ENCODE peak calls at places on chromosomes 11 and 22, in ten cellular contexts. H, F, U, X, J, B, W, P, O and V are unnamed samples.

GRCh38 chr11:8776209-8776608 is 93.6 kb downstream of the RPL27A start:
- DNase-seq in H (no peak), F (no peak), U (no peak), X (no peak), J (no peak), B (no peak), W (no peak), P (no peak), O (no peak), V (no peak)

GRCh38 chr11:61107888-61108287 is 5.6 kb downstream of the CD5 start:
- DNase-seq in H (no peak), F (no peak), U (no peak), X (no peak), J (no peak), B (no peak), W (no peak), P (no peak), O (no peak), V (no peak)

GRCh38 chr11:72789493-72790131 is 4.2 kb downstream of the STARD10 start:
- DNase-seq in H (no peak), F (no peak), U (no peak), X (no peak), J (no peak), B (no peak), W (peak; percentile 92), P (peak; percentile 52), O (no peak), V (peak; percentile 40)

GRCh38 chr11:14471127-14471526 is 28.5 kb downstream of the COPB1 start:
- DNase-seq in H (no peak), F (no peak), U (no peak), X (no peak), J (no peak), B (no peak), W (no peak), P (no peak), O (no peak), V (no peak)

GRCh38 chr22:29886601-29887000 is 3.6 kb downstream of the MTMR3 start:
- DNase-seq in H (no peak), F (no peak), U (no peak), X (no peak), J (no peak), B (no peak), W (no peak), P (no peak), O (no peak), V (no peak)

GRCh38 chr22:23984430-23984829 is 4.5 kb downstream of the GSTT2 start:
- DNase-seq in H (peak; percentile 48), F (no peak), U (peak; percentile 70), X (no peak), J (peak; percentile 32), B (no peak), W (peak; percentile 41), P (peak; percentile 38), O (no peak), V (peak; percentile 39)

GRCh38 chr11:119056397-119056999 is 507 bp downstream of the HYOU1 start:
- DNase-seq in H (no peak), F (peak; percentile 22), U (peak; percentile 40), X (peak; percentile 50), J (no peak), B (peak; percentile 23), W (peak; percentile 42), P (peak; percentile 3), O (peak; percentile 44), V (no peak)

GRCh38 chr11:16946477-16947282 is 67.5 kb downstream of the PLEKHA7 start:
- DNase-seq in H (no peak), F (no peak), U (no peak), X (no peak), J (no peak), B (no peak), W (no peak), P (no peak), O (no peak), V (no peak)

GRCh38 chr11:113162590-113162961 is 151.8 kb upstream of the TTC12 start:
- DNase-seq in H (no peak), F (no peak), U (no peak), X (no peak), J (no peak), B (peak; percentile 60), W (no peak), P (no peak), O (no peak), V (peak; percentile 36)

GRCh38 chr11:33930317-33931021 is 38.6 kb upstream of the LMO2 start:
- DNase-seq in H (no peak), F (no peak), U (no peak), X (no peak), J (no peak), B (no peak), W (no peak), P (no peak), O (no peak), V (peak; percentile 88)

GRCh38 chr11:64970731-64971151 is 1.2 kb downstream of the MAJIN start:
- DNase-seq in H (no peak), F (no peak), U (no peak), X (no peak), J (no peak), B (no peak), W (no peak), P (no peak), O (no peak), V (no peak)

GRCh38 chr22:48365386-48365785 is 1462.3 kb downstream of the BRD1 start:
- DNase-seq in H (no peak), F (no peak), U (no peak), X (no peak), J (no peak), B (no peak), W (no peak), P (no peak), O (no peak), V (no peak)

GRCh38 chr11:19345519-19345847 is 104.7 kb upstream of the E2F8 start:
- DNase-seq in H (no peak), F (no peak), U (no peak), X (no peak), J (no peak), B (peak; percentile 58), W (peak; percentile 43), P (no peak), O (peak; percentile 23), V (peak; percentile 31)

GRCh38 chr11:134252539-134253188 is 488 bp downstream of the THYN1 start:
- DNase-seq in H (no peak), F (no peak), U (peak; percentile 37), X (no peak), J (no peak), B (peak; percentile 25), W (peak; percentile 44), P (peak; percentile 57), O (peak; percentile 15), V (peak; percentile 65)

GRCh38 chr22:42848941-42849340 is 8.1 kb downstream of the ARFGAP3 start:
- DNase-seq in H (no peak), F (no peak), U (no peak), X (no peak), J (no peak), B (no peak), W (no peak), P (no peak), O (no peak), V (no peak)

GRCh38 chr22:24845036-24845918 is 39.3 kb downstream of the SGSM1 start:
- DNase-seq in H (no peak), F (no peak), U (no peak), X (no peak), J (no peak), B (no peak), W (peak; percentile 75), P (peak; percentile 9), O (no peak), V (peak; percentile 13)

GRCh38 chr11:35289821-35290220 is 129.5 kb downstream of the SLC1A2 start:
- DNase-seq in H (no peak), F (peak; percentile 10), U (no peak), X (no peak), J (no peak), B (no peak), W (peak; percentile 42), P (peak; percentile 60), O (no peak), V (peak; percentile 64)

GRCh38 chr22:25334091-25334490 is 114.7 kb downstream of the CRYBB2 start:
- DNase-seq in H (peak; percentile 36), F (no peak), U (peak; percentile 63), X (no peak), J (peak; percentile 5), B (peak; percentile 66), W (no peak), P (peak; percentile 16), O (peak; percentile 97), V (peak; percentile 40)

GRCh38 chr22:35959121-35959800 is 69.4 kb downstream of the RBFOX2 start:
- DNase-seq in H (no peak), F (no peak), U (no peak), X (no peak), J (no peak), B (no peak), W (no peak), P (no peak), O (no peak), V (no peak)

GRCh38 chr11:40338739-40339138 is 1120.7 kb downstream of the LRRC4C start:
- DNase-seq in H (no peak), F (no peak), U (no peak), X (no peak), J (no peak), B (no peak), W (peak; percentile 11), P (peak; percentile 80), O (no peak), V (peak; percentile 60)

GRCh38 chr11:69115586-69116560 is 39.9 kb upstream of the SMIM38 start:
- DNase-seq in H (no peak), F (no peak), U (no peak), X (no peak), J (no peak), B (no peak), W (no peak), P (no peak), O (no peak), V (no peak)

GRCh38 chr22:44003776-44004460 is 20.2 kb upstream of the PARVB start:
- DNase-seq in H (peak; percentile 7), F (no peak), U (no peak), X (no peak), J (no peak), B (no peak), W (no peak), P (no peak), O (peak; percentile 35), V (no peak)

GRCh38 chr11:119509277-119509841 is 86.4 kb upstream of the THY1 start:
- DNase-seq in H (no peak), F (no peak), U (no peak), X (no peak), J (no peak), B (no peak), W (no peak), P (peak; percentile 21), O (no peak), V (peak; percentile 18)

GRCh38 chr11:46322759-46323158 is 24.5 kb upstream of the DGKZ start:
- DNase-seq in H (peak; percentile 45), F (no peak), U (no peak), X (no peak), J (no peak), B (no peak), W (no peak), P (peak; percentile 35), O (no peak), V (peak; percentile 35)

GRCh38 chr11:118895093-118896039 is 11.7 kb downstream of the CXCR5 start:
- DNase-seq in H (no peak), F (no peak), U (peak; percentile 69), X (peak; percentile 69), J (no peak), B (no peak), W (no peak), P (no peak), O (no peak), V (no peak)

GRCh38 chr11:57513911-57514537 is 1.5 kb downstream of the SLC43A1 start:
- DNase-seq in H (no peak), F (no peak), U (no peak), X (no peak), J (no peak), B (peak; percentile 31), W (peak; percentile 43), P (peak; percentile 33), O (peak; percentile 47), V (peak; percentile 41)

GRCh38 chr22:43078522-43078921 is 10.7 kb downstream of the TTLL1 start:
- DNase-seq in H (no peak), F (no peak), U (no peak), X (no peak), J (no peak), B (no peak), W (no peak), P (no peak), O (no peak), V (no peak)

GRCh38 chr22:47171441-47172221 is 409.2 kb downstream of the TBC1D22A start:
- DNase-seq in H (no peak), F (no peak), U (peak; percentile 25), X (no peak), J (no peak), B (no peak), W (no peak), P (no peak), O (no peak), V (no peak)